ENCODE peak calls at places on chromosomes 7 and 10, in six cellular contexts. T is fibroblast of lung, D is upper lobe of right lung, K is astrocyte of the spinal cord, B is AG10803, L is fibroblast of mammary gland. C is an unnamed sample.

GRCh38 chr7:7567898-7568531 is 1.3 kb downstream of the MIOS start:
- DNase-seq in T (no peak), D (no peak), K (no peak), B (no peak), L (no peak), C (no peak)

GRCh38 chr10:784759-785538 is 95.5 kb upstream of the DIP2C start:
- DNase-seq in T (peak), D (peak), K (peak), B (peak), L (peak), C (peak)

GRCh38 chr7:31271641-31272405 is 68.7 kb downstream of the NEUROD6 start:
- DNase-seq in T (no peak), D (no peak), K (no peak), B (no peak), L (no peak), C (no peak)

GRCh38 chr7:31882187-31882586 is 188.0 kb downstream of the PDE1C start:
- DNase-seq in T (peak), D (no peak), K (peak), B (peak), L (no peak), C (no peak)

GRCh38 chr10:127649642-127650041 is 87.3 kb upstream of the FOXI2 start:
- DNase-seq in T (no peak), D (no peak), K (no peak), B (no peak), L (peak), C (peak)

GRCh38 chr10:26454891-26455290 is 16.8 kb downstream of the APBB1IP start:
- DNase-seq in T (no peak), D (no peak), K (no peak), B (no peak), L (no peak), C (no peak)

GRCh38 chr10:77892761-77893160 is 33.8 kb downstream of the DLG5 start:
- DNase-seq in T (no peak), D (no peak), K (no peak), B (no peak), L (no peak), C (no peak)

GRCh38 chr7:44524811-44525388 is 16.2 kb downstream of the NPC1L1 start:
- DNase-seq in T (no peak), D (no peak), K (no peak), B (no peak), L (no peak), C (no peak)

GRCh38 chr7:98329100-98329871 is 47.8 kb downstream of the BRI3 start:
- DNase-seq in T (peak), D (peak), K (peak), B (no peak), L (no peak), C (peak)

GRCh38 chr7:69608878-69609277 is 10.6 kb downstream of the AUTS2 start:
- DNase-seq in T (no peak), D (no peak), K (no peak), B (no peak), L (no peak), C (no peak)

GRCh38 chr7:101936612-101937231 is 119.3 kb downstream of the CUX1 start:
- DNase-seq in T (peak), D (peak), K (peak), B (peak), L (peak), C (peak)

GRCh38 chr7:50208335-50208982 is 96.1 kb upstream of the IKZF1 start:
- DNase-seq in T (no peak), D (no peak), K (no peak), B (no peak), L (no peak), C (no peak)

GRCh38 chr10:79056736-79057391 is 11.9 kb upstream of the ZMIZ1 start:
- DNase-seq in T (no peak), D (peak), K (no peak), B (no peak), L (no peak), C (no peak)

GRCh38 chr7:451255-452229 is 68.1 kb downstream of the PDGFA start:
- DNase-seq in T (no peak), D (no peak), K (no peak), B (no peak), L (no peak), C (no peak)

GRCh38 chr7:117750612-117751563 is 122.4 kb downstream of the CTTNBP2 start:
- DNase-seq in T (peak), D (no peak), K (peak), B (peak), L (peak), C (peak)

GRCh38 chr7:128940494-128941322 is 3.0 kb downstream of the IRF5 start:
- DNase-seq in T (no peak), D (peak), K (no peak), B (no peak), L (no peak), C (no peak)

GRCh38 chr10:6170638-6171037 is 32.1 kb upstream of the PFKFB3 start:
- DNase-seq in T (no peak), D (no peak), K (no peak), B (no peak), L (peak), C (no peak)

GRCh38 chr10:128456271-128456670 is 330.0 kb upstream of the MKI67 start:
- DNase-seq in T (no peak), D (no peak), K (no peak), B (no peak), L (no peak), C (no peak)

GRCh38 chr10:106577266-106577665 is 587.2 kb downstream of the SORCS1 start:
- DNase-seq in T (peak), D (no peak), K (peak), B (no peak), L (peak), C (peak)

GRCh38 chr10:96267234-96267705 is 4.1 kb downstream of the BLNK start:
- DNase-seq in T (no peak), D (no peak), K (no peak), B (no peak), L (no peak), C (no peak)

GRCh38 chr7:96246972-96247371 is 74.9 kb downstream of the SLC25A13 start:
- DNase-seq in T (no peak), D (no peak), K (no peak), B (no peak), L (no peak), C (no peak)

GRCh38 chr7:138880881-138881577 is 83.0 kb upstream of the ATP6V0A4 start:
- DNase-seq in T (peak), D (no peak), K (peak), B (peak), L (peak), C (no peak)

GRCh38 chr10:35306852-35307251 is 29.5 kb upstream of the CCNY start:
- DNase-seq in T (peak), D (peak), K (no peak), B (peak), L (peak), C (peak)

GRCh38 chr10:33116293-33116697 is 158.3 kb upstream of the ITGB1 start:
- DNase-seq in T (peak), D (no peak), K (peak), B (peak), L (peak), C (peak)

GRCh38 chr10:71878327-71879034 is 27.4 kb upstream of the PSAP start:
- DNase-seq in T (no peak), D (no peak), K (no peak), B (no peak), L (no peak), C (no peak)

GRCh38 chr10:127215882-127216281 is 19.5 kb upstream of the INSYN2A start:
- DNase-seq in T (no peak), D (no peak), K (peak), B (no peak), L (no peak), C (peak)

GRCh38 chr7:54985405-54986360 is 33.1 kb upstream of the EGFR start:
- DNase-seq in T (peak), D (no peak), K (peak), B (peak), L (peak), C (peak)

GRCh38 chr10:116880716-116881440 is 31.6 kb downstream of the ENO4 start:
- DNase-seq in T (peak), D (no peak), K (peak), B (peak), L (no peak), C (no peak)

GRCh38 chr10:131046194-131046593 is 265.3 kb downstream of the TCERG1L start:
- DNase-seq in T (no peak), D (no peak), K (no peak), B (no peak), L (no peak), C (no peak)

GRCh38 chr10:131047501-131047900 is 264.0 kb downstream of the TCERG1L start:
- DNase-seq in T (no peak), D (no peak), K (no peak), B (no peak), L (no peak), C (no peak)

GRCh38 chr10:131048595-131048994 is 262.9 kb downstream of the TCERG1L start:
- DNase-seq in T (no peak), D (no peak), K (no peak), B (no peak), L (no peak), C (no peak)

GRCh38 chr10:131050162-131050766 is 261.3 kb downstream of the TCERG1L start:
- DNase-seq in T (no peak), D (no peak), K (no peak), B (no peak), L (no peak), C (no peak)

GRCh38 chr10:131049051-131049450 is 262.5 kb downstream of the TCERG1L start:
- DNase-seq in T (no peak), D (no peak), K (no peak), B (no peak), L (no peak), C (no peak)
- H3K4me3 ChIP-seq in T (no peak), D (no peak), K (no peak), B (no peak), L (no peak), C (no peak)

DNA sequence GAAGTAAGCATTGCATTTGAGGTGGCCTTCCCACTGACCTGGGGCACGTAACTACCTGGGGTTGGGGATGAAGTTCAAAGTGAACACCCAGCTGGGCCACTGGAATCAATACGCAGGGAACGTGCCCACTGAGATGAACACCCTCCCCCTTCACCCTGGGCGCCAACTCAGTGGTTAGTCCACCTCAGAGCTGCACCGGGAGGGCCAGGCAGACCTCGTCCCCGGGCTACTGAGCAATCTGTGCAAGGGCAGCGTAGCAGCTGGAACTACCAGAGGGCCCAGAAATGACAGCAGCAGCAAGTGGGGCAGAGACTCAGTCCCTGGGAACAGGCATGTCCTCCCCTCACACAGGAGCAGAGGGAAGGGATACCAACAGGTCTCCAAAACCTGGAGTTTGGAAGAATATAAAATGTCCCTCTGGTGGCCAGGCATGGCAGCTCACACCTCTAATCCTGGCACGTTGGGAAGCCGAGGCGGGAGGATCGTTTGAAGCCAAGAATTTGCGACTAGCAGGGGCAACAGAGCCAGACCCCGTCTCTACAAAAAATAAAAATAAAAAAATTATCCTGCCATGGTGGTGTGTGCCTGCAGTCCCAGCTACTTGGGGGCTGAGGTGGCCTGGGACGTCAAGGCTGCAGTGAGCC is 143.9 kb downstream of the SH3PXD2A start:
- DNase-seq in T (no peak), D (no peak), K (no peak), B (no peak), L (no peak), C (no peak)
- TF ChIP-seq CTCF in T (no peak), D (no peak), K (no peak), B (peak), L (peak), C (peak)

DNA sequence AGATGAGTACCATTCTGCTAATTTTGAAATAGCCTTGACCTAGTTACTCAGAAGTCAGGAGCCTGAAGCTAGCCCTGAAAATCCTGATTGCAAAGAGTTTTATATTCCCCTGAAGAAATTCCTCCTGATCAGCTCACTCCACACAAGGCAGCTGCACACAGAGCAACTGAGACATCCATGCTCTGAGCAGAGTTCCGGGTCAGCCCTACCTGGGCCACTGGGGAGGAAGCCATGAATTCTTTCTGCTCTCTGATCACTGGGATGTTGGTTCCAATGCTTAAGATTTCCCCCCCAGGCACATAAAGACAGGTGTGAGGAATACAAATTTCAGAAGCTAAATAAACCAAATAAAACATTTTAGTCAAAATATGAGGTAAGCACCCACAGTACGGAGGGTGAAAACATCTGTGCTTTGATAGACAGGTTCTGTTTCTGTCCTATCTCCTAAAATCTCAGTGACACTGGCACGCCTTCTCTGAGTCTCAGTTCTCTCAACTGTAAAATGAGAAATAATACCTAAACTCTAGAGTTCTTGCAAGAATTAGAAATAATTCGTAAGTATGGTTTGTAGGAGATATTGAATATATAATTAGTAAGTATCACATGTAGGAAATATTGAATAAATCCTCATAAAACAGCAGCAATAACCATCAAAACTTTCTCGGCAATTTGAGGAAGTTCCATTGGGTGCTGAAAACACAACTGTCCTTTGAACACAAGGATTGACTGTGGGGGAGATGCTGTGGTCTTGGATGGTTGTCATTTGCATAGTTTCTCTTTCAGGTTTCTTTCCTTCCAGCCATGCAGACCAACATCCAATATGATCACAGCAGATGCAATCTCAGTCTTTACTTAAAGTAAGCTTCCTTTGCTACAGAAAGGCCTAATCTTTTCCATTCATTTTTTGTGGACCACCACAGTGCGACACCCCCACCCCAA is 133.0 kb upstream of the TNS3 start:
- DNase-seq in T (no peak), D (no peak), K (no peak), B (no peak), L (no peak), C (no peak)
- H3K4me3 ChIP-seq in T (no peak), D (no peak), K (no peak), B (no peak), L (no peak), C (no peak)

DNA sequence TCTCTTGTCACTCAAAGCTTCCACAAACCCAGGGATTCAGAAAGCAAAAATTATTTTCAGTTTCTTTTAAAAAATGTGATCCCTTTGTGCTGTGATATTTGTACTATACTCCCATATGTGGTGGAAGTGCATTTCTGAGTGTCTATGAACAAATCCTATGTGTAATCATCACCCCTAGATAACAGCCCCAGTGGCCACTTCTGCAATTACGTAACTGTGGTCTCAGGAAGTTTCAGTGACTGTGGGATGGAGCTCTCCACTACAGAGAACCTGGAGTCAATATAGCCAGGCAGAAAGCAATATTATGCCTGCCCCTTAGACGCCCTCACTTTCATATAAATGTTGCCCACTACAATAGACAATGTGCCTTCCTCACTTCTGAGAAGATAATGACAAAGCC is 1101.7 kb upstream of the GHITM start:
- DNase-seq in T (peak), D (no peak), K (no peak), B (no peak), L (no peak), C (no peak)
- TF ChIP-seq CTCF in T (no peak), D (no peak), K (no peak), B (no peak), L (no peak), C (no peak)

GRCh38 chr10:64038097-64038496 is 516.9 kb downstream of the REEP3 start:
- DNase-seq in T (no peak), D (no peak), K (no peak), B (no peak), L (no peak), C (no peak)

GRCh38 chr10:64039208-64039607 is 518.0 kb downstream of the REEP3 start:
- DNase-seq in T (no peak), D (no peak), K (no peak), B (no peak), L (no peak), C (no peak)

GRCh38 chr10:64044098-64044497 is 522.9 kb downstream of the REEP3 start:
- DNase-seq in T (no peak), D (no peak), K (no peak), B (no peak), L (no peak), C (no peak)

GRCh38 chr10:64041989-64042490 is 520.8 kb downstream of the REEP3 start:
- DNase-seq in T (no peak), D (no peak), K (no peak), B (no peak), L (no peak), C (no peak)

DNA sequence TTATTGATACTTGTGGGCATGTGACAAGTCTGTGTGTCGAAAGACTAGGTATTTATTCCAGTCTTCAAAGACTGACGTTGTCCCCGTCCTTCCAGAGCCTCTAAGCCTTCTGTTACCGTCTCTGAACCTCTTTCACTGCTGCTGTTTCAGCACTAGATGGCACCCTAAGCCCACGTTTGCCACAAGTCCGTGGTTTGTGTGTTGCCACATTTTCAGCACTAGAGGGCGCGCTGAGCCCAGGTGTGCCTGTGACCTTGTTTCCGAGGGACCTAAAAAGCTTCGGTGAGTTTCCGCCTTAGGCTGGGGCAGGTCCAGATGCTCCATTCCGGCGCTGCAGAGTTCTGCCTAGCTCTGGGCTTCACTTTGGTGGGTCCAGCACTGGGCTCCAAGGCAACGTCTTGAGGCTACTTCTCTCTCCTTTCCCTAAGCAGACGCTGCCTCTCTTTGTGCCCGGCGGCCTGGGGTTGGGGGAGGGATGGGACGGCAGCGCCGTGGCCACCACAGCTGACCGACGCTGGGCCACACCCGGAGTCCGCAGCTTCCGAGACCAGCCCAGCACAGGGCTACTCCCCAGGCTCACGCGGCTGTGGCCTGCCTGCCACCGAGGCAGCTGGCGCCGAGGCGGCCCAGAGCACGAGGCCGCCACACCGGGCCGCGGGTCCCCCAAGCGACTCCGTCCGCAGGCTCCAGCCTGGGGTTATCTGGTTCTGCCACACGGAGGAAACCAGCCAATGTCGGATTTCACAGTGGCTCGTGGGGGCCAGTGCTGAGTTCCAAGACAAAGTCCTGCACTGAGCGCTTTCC is 520.2 kb downstream of the REEP3 start:
- DNase-seq in T (peak), D (peak), K (peak), B (peak), L (peak), C (peak)
- H3K4me3 ChIP-seq in T (no peak), D (peak), K (peak), B (peak), L (no peak), C (peak)

DNA sequence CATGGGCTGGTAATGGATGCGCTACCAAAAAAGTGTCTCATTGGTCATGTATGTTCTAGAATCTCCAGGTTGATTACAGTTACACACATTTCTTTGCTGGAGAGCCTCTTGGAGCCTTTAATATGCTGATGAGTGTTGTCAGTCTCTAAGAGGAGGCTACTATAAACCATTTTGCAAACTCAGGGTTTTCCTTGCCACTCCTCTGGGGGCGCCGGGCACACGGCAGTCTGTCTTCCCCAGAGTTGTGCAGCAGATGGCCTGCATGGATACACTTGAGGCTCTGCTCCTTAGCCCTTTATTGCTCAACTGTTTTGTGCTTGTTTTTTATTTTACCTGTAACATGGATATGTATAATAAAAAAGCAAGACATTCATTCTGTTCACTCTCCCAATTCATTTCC is 196.5 kb downstream of the ACTR3B start:
- DNase-seq in T (no peak), D (no peak), K (no peak), B (no peak), L (no peak), C (no peak)
- TF ChIP-seq CTCF in T (no peak), D (no peak), K (no peak), B (no peak), L (no peak), C (no peak)

GRCh38 chr10:43028143-43028542 is 48.7 kb upstream of the RET start:
- DNase-seq in T (no peak), D (no peak), K (no peak), B (no peak), L (no peak), C (no peak)

GRCh38 chr10:43024524-43024923 is 52.3 kb upstream of the RET start:
- DNase-seq in T (no peak), D (no peak), K (no peak), B (no peak), L (no peak), C (no peak)

GRCh38 chr10:43027331-43027955 is 49.4 kb upstream of the RET start:
- DNase-seq in T (no peak), D (no peak), K (no peak), B (no peak), L (no peak), C (no peak)

GRCh38 chr10:43024942-43025700 is 51.7 kb upstream of the RET start:
- DNase-seq in T (no peak), D (peak), K (no peak), B (no peak), L (no peak), C (no peak)

GRCh38 chr10:43026039-43026973 is 50.6 kb upstream of the RET start:
- DNase-seq in T (no peak), D (peak), K (no peak), B (no peak), L (no peak), C (no peak)
- H3K4me3 ChIP-seq in T (no peak), D (no peak), K (no peak), B (no peak), L (no peak), C (no peak)